ENCODE peak calls at places on chromosomes 7 and 10, in seven cellular contexts. W is dorsolateral prefrontal cortex, F is cardiac muscle cell, J is spleen, Z is colonic mucosa, X is cardiac fibroblast, N is heart right ventricle. D is an unnamed sample.
A peak's percentile ranks its signal among the peaks of the same experiment; 100 is the strongest.

GRCh38 chr7:30941582-30942310 is 22.0 kb upstream of the GHRHR start:
- DNase-seq in W (no peak), F (no peak), J (no peak), Z (no peak), X (no peak), N (no peak), D (no peak)

GRCh38 chr10:83142074-83142563 is 997.2 kb upstream of the GHITM start:
- DNase-seq in W (no peak), F (no peak), J (no peak), Z (no peak), X (no peak), N (no peak), D (no peak)

GRCh38 chr7:33775790-33776189 is 129.5 kb upstream of the BMPER start:
- DNase-seq in W (no peak), F (no peak), J (no peak), Z (no peak), X (no peak), N (peak; percentile 15), D (no peak)

GRCh38 chr10:89653410-89653828 is 8.4 kb upstream of the PANK1 start:
- DNase-seq in W (no peak), F (no peak), J (no peak), Z (no peak), X (peak; percentile 40), N (no peak), D (no peak)

GRCh38 chr10:17428616-17429097 is 25.7 kb downstream of the ST8SIA6 start:
- DNase-seq in W (no peak), F (no peak), J (peak; percentile 77), Z (no peak), X (no peak), N (no peak), D (no peak)

GRCh38 chr10:119165171-119166110 is at the start of gene SFXN4:
- DNase-seq in W (peak; percentile 91), F (peak; percentile 82), J (peak; percentile 96), Z (peak; percentile 84), X (peak; percentile 57), N (peak; percentile 80), D (peak; percentile 66)

GRCh38 chr7:64888561-64888900 is 14.5 kb upstream of the ZNF273 start:
- DNase-seq in W (peak; percentile 41), F (peak; percentile 13), J (no peak), Z (no peak), X (no peak), N (no peak), D (no peak)

GRCh38 chr10:124144536-124144935 is 51.1 kb upstream of the CHST15 start:
- DNase-seq in W (no peak), F (no peak), J (peak; percentile 76), Z (no peak), X (no peak), N (no peak), D (no peak)

GRCh38 chr10:121490906-121491519 is 107.2 kb downstream of the FGFR2 start:
- DNase-seq in W (no peak), F (no peak), J (no peak), Z (no peak), X (no peak), N (peak; percentile 11), D (no peak)

GRCh38 chr10:61793760-61794713 is 107.5 kb upstream of the ARID5B start:
- DNase-seq in W (no peak), F (no peak), J (no peak), Z (no peak), X (peak; percentile 67), N (no peak), D (no peak)

GRCh38 chr10:113433711-113434110 is 119.1 kb upstream of the HABP2 start:
- DNase-seq in W (no peak), F (no peak), J (no peak), Z (no peak), X (no peak), N (no peak), D (no peak)

GRCh38 chr7:129401968-129402860 is 32.0 kb upstream of the STRIP2 start:
- DNase-seq in W (no peak), F (no peak), J (no peak), Z (no peak), X (peak; percentile 5), N (no peak), D (no peak)
- TF ChIP-seq CTCF in W (no peak), F (no peak), J (no peak), Z (no peak), X (peak; percentile 4), N (no peak), D (no peak)

DNA sequence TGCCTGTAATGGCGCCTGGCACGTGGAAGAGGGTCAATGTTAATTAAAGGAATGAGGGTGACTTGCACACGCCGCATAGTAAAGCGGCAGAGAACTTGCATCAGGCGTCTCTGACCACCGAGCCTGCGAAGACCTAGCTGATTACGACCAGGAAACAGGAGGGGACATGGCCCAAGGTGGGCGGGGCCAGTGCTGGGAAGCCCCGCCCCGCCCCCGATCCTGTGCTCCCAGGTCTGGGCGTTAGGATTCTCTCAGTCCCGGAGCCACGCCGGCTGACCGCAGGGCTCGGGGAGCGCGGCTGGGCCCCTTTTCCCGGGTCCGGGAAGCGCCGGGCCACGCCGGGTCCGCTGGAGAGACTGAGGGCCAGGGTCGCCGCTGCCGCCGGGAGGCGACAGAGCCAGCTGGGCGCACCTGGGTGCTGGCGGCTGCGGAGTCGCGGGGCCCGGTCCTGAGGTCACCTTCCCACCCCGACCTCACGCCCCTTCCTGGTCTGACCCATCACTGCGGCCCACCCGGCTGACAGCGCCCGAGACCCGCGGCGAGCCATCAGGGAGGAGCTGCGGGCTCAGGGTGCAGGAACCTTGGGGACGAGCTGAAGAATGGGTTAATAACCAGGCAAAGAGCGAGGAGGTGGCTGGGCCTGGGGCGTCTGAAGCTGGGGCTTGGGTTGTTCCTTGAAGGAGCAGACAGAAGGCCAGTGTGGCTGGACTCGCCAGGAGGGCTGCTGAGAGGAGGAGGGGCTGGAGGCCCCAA is 23.0 kb upstream of the GRID1 start:
- DNase-seq in W (no peak), F (peak; percentile 79), J (no peak), Z (peak; percentile 76), X (no peak), N (no peak), D (peak; percentile 60)
- TF ChIP-seq CTCF in W (no peak), F (no peak), J (no peak), Z (no peak), X (no peak), N (no peak), D (no peak)

GRCh38 chr10:11339660-11340059 is 271.8 kb downstream of the USP6NL start:
- DNase-seq in W (no peak), F (no peak), J (no peak), Z (no peak), X (no peak), N (no peak), D (no peak)

GRCh38 chr10:11341253-11341652 is 270.2 kb downstream of the USP6NL start:
- DNase-seq in W (no peak), F (no peak), J (no peak), Z (no peak), X (no peak), N (no peak), D (no peak)

GRCh38 chr10:11344550-11344949 is 266.9 kb downstream of the USP6NL start:
- DNase-seq in W (no peak), F (no peak), J (no peak), Z (no peak), X (no peak), N (no peak), D (no peak)

GRCh38 chr10:11344081-11344480 is 267.4 kb downstream of the USP6NL start:
- DNase-seq in W (no peak), F (no peak), J (no peak), Z (no peak), X (no peak), N (no peak), D (no peak)

DNA sequence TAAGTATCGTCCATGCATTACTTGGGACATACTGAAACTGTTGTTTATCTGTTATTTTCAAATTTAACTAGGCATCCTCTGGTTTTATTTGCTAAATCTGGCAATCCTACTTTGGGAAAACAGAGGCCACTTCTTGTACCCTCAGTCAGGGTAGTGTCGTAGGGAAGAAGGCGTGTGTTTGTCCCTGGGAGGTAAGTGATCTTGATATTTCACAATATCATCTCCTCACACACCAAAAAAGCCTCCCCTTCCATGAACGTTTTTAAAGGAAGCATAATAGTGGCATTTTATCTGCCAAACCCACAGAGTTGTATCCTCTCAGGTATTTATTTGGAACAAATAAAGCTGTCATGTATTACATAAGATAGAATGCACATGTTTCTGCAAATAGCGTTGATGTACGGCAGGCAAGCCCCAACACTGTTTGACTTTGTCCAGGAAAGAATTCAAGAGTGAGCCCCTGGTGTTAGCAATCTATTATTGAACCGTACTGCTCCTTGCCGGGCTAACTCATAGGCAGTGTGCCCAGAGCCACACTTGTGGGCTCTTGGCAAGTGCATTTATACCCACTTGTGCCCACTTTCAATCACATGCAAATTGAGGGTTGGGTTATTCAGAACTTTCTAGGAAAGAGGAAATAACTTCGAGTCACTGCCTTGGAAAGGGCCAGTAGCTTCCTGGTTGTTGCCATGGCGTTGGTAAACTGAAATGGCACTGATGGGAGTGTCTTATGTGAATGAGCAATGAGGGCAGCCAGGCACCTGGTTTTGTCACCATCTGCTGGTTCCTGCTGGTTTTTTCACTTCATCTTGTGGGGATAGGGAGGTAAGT is 266.0 kb downstream of the USP6NL start:
- DNase-seq in W (no peak), F (no peak), J (no peak), Z (peak; percentile 72), X (peak; percentile 29), N (no peak), D (no peak)
- TF ChIP-seq CTCF in W (no peak), F (no peak), J (no peak), Z (no peak), X (no peak), N (no peak), D (no peak)

GRCh38 chr10:48511855-48512191 is 93.0 kb downstream of the ARHGAP22 start:
- DNase-seq in W (no peak), F (no peak), J (peak; percentile 70), Z (no peak), X (no peak), N (no peak), D (no peak)

GRCh38 chr10:48507933-48508830 is 96.7 kb downstream of the ARHGAP22 start:
- DNase-seq in W (no peak), F (no peak), J (peak; percentile 67), Z (peak; percentile 21), X (no peak), N (peak; percentile 37), D (no peak)

GRCh38 chr10:48511066-48511854 is 93.6 kb downstream of the ARHGAP22 start:
- DNase-seq in W (no peak), F (no peak), J (peak; percentile 67), Z (no peak), X (no peak), N (no peak), D (no peak)

GRCh38 chr10:48509061-48509772 is 95.7 kb downstream of the ARHGAP22 start:
- DNase-seq in W (peak; percentile 63), F (peak; percentile 8), J (no peak), Z (peak; percentile 10), X (no peak), N (no peak), D (no peak)

DNA sequence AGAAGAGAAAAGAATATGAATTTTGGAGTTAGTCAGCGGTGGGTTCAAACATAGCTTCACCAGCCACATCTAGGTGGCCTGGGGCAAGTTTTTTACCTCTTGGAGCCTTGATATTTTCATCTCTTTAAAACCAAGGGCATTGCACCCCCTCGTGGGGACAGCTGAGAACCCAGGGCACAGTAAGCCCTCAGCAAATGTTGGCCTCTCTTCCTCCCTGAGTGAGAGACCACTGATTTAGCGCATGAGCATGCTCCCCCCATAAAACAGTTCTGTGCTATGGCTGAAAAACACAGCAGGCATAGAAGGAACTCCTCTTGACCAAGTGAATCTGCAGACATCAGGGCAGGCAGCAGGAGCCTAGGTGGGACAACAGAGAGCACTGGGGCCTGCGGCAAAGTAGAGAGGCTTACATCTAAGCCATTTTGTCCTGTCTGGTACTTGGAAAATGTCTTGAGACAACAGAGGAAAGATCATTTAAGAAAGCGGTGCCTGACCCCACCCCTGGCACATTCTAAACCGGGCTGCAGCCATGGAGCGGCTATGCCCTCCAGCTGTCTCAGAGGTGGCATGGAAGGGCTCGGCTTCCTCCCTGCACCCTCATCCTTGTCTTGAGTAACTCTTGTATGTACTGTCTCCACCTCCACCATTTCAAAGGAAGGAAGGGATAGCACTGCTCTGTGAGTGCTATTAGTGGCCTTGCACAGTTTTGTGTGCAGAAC is 94.7 kb downstream of the ARHGAP22 start:
- DNase-seq in W (no peak), F (peak; percentile 62), J (peak; percentile 52), Z (peak; percentile 12), X (no peak), N (no peak), D (no peak)
- TF ChIP-seq CTCF in W (peak; percentile 10), F (peak; percentile 53), J (no peak), Z (no peak), X (peak; percentile 14), N (peak; percentile 33), D (no peak)